ENCODE peak calls at places on chromosomes 11 and 22, in five cellular contexts. One of them, this sample, is unnamed.

GRCh38 chr11:111414936-111415335 is 35.9 kb upstream of the POU2AF1 start:
- DNase-seq in A549: no peak
- DNase-seq in CD14-positive monocyte: no peak
- DNase-seq in fibroblast of the conjunctiva: no peak
- DNase-seq in dorsolateral prefrontal cortex: no peak
- DNase-seq in this sample: no peak

GRCh38 chr22:37417737-37418348 is 9.4 kb downstream of the ELFN2 start:
- DNase-seq in A549: no peak
- DNase-seq in CD14-positive monocyte: no peak
- DNase-seq in fibroblast of the conjunctiva: no peak
- DNase-seq in dorsolateral prefrontal cortex: no peak
- DNase-seq in this sample: no peak

GRCh38 chr22:49211176-49211575 is 616.5 kb downstream of the BRD1 start:
- DNase-seq in A549: no peak
- DNase-seq in CD14-positive monocyte: peak
- DNase-seq in fibroblast of the conjunctiva: no peak
- DNase-seq in dorsolateral prefrontal cortex: peak
- DNase-seq in this sample: no peak

GRCh38 chr11:70568504-70569172 is 170.3 kb downstream of the CTTN start:
- DNase-seq in A549: no peak
- DNase-seq in CD14-positive monocyte: peak
- DNase-seq in fibroblast of the conjunctiva: peak
- DNase-seq in dorsolateral prefrontal cortex: no peak
- DNase-seq in this sample: no peak

GRCh38 chr11:134476435-134477021 is 64.5 kb upstream of the B3GAT1 start:
- DNase-seq in A549: no peak
- DNase-seq in CD14-positive monocyte: no peak
- DNase-seq in fibroblast of the conjunctiva: no peak
- DNase-seq in dorsolateral prefrontal cortex: no peak
- DNase-seq in this sample: no peak

GRCh38 chr11:57440744-57441414 is 14.0 kb upstream of the SLC43A3 start:
- DNase-seq in A549: peak
- DNase-seq in CD14-positive monocyte: no peak
- DNase-seq in fibroblast of the conjunctiva: no peak
- DNase-seq in dorsolateral prefrontal cortex: no peak
- DNase-seq in this sample: no peak

GRCh38 chr22:50301581-50301991 is 5.9 kb downstream of the PLXNB2 start:
- DNase-seq in A549: no peak
- DNase-seq in CD14-positive monocyte: no peak
- DNase-seq in fibroblast of the conjunctiva: no peak
- DNase-seq in dorsolateral prefrontal cortex: no peak
- DNase-seq in this sample: no peak

GRCh38 chr11:61325649-61326414 is 7.1 kb downstream of the DDB1 start:
- DNase-seq in A549: no peak
- DNase-seq in CD14-positive monocyte: no peak
- DNase-seq in fibroblast of the conjunctiva: no peak
- DNase-seq in dorsolateral prefrontal cortex: no peak
- DNase-seq in this sample: no peak

GRCh38 chr11:2458321-2458720 is 13.5 kb downstream of the KCNQ1 start:
- DNase-seq in A549: no peak
- DNase-seq in CD14-positive monocyte: no peak
- DNase-seq in fibroblast of the conjunctiva: no peak
- DNase-seq in dorsolateral prefrontal cortex: no peak
- DNase-seq in this sample: no peak

GRCh38 chr11:84291996-84292395 is 1005.8 kb upstream of the CCDC90B start:
- DNase-seq in A549: no peak
- DNase-seq in CD14-positive monocyte: no peak
- DNase-seq in fibroblast of the conjunctiva: no peak
- DNase-seq in dorsolateral prefrontal cortex: no peak
- DNase-seq in this sample: no peak

GRCh38 chr22:20052309-20053250 is 27.5 kb upstream of the DGCR8 start:
- DNase-seq in A549: no peak
- DNase-seq in CD14-positive monocyte: no peak
- DNase-seq in fibroblast of the conjunctiva: no peak
- DNase-seq in dorsolateral prefrontal cortex: no peak
- DNase-seq in this sample: no peak

GRCh38 chr22:27626675-27627443 is 174.7 kb downstream of the MN1 start:
- DNase-seq in A549: no peak
- DNase-seq in CD14-positive monocyte: no peak
- DNase-seq in fibroblast of the conjunctiva: no peak
- DNase-seq in dorsolateral prefrontal cortex: no peak
- DNase-seq in this sample: no peak

GRCh38 chr22:22936915-22937656 is 49.5 kb downstream of the IGLL5 start:
- DNase-seq in A549: no peak
- DNase-seq in CD14-positive monocyte: no peak
- DNase-seq in fibroblast of the conjunctiva: no peak
- DNase-seq in dorsolateral prefrontal cortex: no peak
- DNase-seq in this sample: no peak

GRCh38 chr11:31509017-31509411 is 408 bp downstream of the IMMP1L start:
- DNase-seq in A549: no peak
- DNase-seq in CD14-positive monocyte: no peak
- DNase-seq in fibroblast of the conjunctiva: no peak
- DNase-seq in dorsolateral prefrontal cortex: no peak
- DNase-seq in this sample: no peak

GRCh38 chr11:92556435-92556834 is 331.8 kb downstream of the FAT3 start:
- DNase-seq in A549: peak
- DNase-seq in CD14-positive monocyte: no peak
- DNase-seq in fibroblast of the conjunctiva: no peak
- DNase-seq in dorsolateral prefrontal cortex: no peak
- DNase-seq in this sample: no peak

GRCh38 chr11:69825037-69825834 is 6.0 kb upstream of the FGF3 start:
- DNase-seq in A549: peak
- DNase-seq in CD14-positive monocyte: no peak
- DNase-seq in fibroblast of the conjunctiva: no peak
- DNase-seq in dorsolateral prefrontal cortex: no peak
- DNase-seq in this sample: no peak

GRCh38 chr22:45887202-45888131 is 89.5 kb downstream of the WNT7B start:
- DNase-seq in A549: no peak
- DNase-seq in CD14-positive monocyte: peak
- DNase-seq in fibroblast of the conjunctiva: no peak
- DNase-seq in dorsolateral prefrontal cortex: no peak
- DNase-seq in this sample: no peak

GRCh38 chr11:34449013-34449412 is 10.3 kb downstream of the CAT start:
- DNase-seq in A549: no peak
- DNase-seq in CD14-positive monocyte: no peak
- DNase-seq in fibroblast of the conjunctiva: no peak
- DNase-seq in dorsolateral prefrontal cortex: no peak
- DNase-seq in this sample: no peak

GRCh38 chr11:2134022-2135010 is 4.9 kb downstream of the IGF2 start:
- DNase-seq in A549: no peak
- DNase-seq in CD14-positive monocyte: no peak
- DNase-seq in fibroblast of the conjunctiva: no peak
- DNase-seq in dorsolateral prefrontal cortex: no peak
- DNase-seq in this sample: no peak